ENCODE peak calls at places on chromosomes 12 and 14, in seven cellular contexts. G, D, F, P, H, Q and Z are unnamed samples. For H3K36me3, the result is how much of the 10 kb centered on the place peaks cover.

GRCh38 chr12:127548123-127548553 is 718.8 kb upstream of the TMEM132C start:
- DNase-seq in G (no peak), D (no peak), F (no peak), P (no peak), H (no peak), Q (no peak), Z (no peak)

GRCh38 chr12:71589478-71589881 is 74.2 kb downstream of the ZFC3H1 start:
- DNase-seq in G (no peak), D (no peak), F (no peak), P (no peak), H (no peak), Q (no peak), Z (no peak)

GRCh38 chr14:65211341-65211987 is 109.1 kb upstream of the MAX start:
- DNase-seq in G (no peak), D (no peak), F (no peak), P (no peak), H (no peak), Q (no peak), Z (no peak)

GRCh38 chr12:94839347-94839746 is 164.2 kb downstream of the NDUFA12 start:
- DNase-seq in G (no peak), D (no peak), F (no peak), P (no peak), H (no peak), Q (no peak), Z (no peak)

GRCh38 chr14:105589161-105589925 is 63.0 kb downstream of the TMEM121 start:
- DNase-seq in G (no peak), D (no peak), F (no peak), P (no peak), H (no peak), Q (no peak), Z (no peak)

GRCh38 chr14:99185436-99186068 is 86.4 kb downstream of the BCL11B start:
- DNase-seq in G (no peak), D (no peak), F (no peak), P (no peak), H (no peak), Q (no peak), Z (no peak)

GRCh38 chr14:86540636-86541247 is 1010.8 kb downstream of the FLRT2 start:
- DNase-seq in G (no peak), D (no peak), F (no peak), P (no peak), H (no peak), Q (no peak), Z (no peak)

GRCh38 chr14:102046337-102047278 is 40.2 kb downstream of the HSP90AA1 start:
- DNase-seq in G (peak), D (peak), F (peak), P (peak), H (no peak), Q (no peak), Z (peak)

GRCh38 chr12:44972746-44973421 is 78.0 kb downstream of the DBX2 start:
- DNase-seq in G (peak), D (no peak), F (no peak), P (no peak), H (no peak), Q (no peak), Z (peak)

GRCh38 chr12:102144221-102144620 is 24.2 kb downstream of the PARPBP start:
- DNase-seq in G (no peak), D (no peak), F (no peak), P (no peak), H (no peak), Q (no peak), Z (no peak)
- H3K36me3 ChIP-seq in G (under half), D (under half), F (under half), P (under half), H (under half), Q (under half), Z (under half)

GRCh38 chr14:20807304-20807956 is 4.8 kb upstream of the RNASE1 start:
- DNase-seq in G (no peak), D (no peak), F (no peak), P (no peak), H (no peak), Q (no peak), Z (no peak)

GRCh38 chr14:20811994-20812393 is 9.3 kb upstream of the RNASE1 start:
- DNase-seq in G (no peak), D (no peak), F (no peak), P (no peak), H (no peak), Q (no peak), Z (peak)

GRCh38 chr14:20808084-20808483 is 5.4 kb upstream of the RNASE1 start:
- DNase-seq in G (no peak), D (no peak), F (no peak), P (no peak), H (no peak), Q (no peak), Z (no peak)

GRCh38 chr14:20812576-20812975 is 9.9 kb upstream of the RNASE1 start:
- DNase-seq in G (no peak), D (no peak), F (no peak), P (no peak), H (no peak), Q (no peak), Z (no peak)

GRCh38 chr14:20809917-20810316 is 7.3 kb upstream of the RNASE1 start:
- DNase-seq in G (no peak), D (no peak), F (no peak), P (no peak), H (no peak), Q (no peak), Z (no peak)
- H3K36me3 ChIP-seq in G (under half), D (under half), F (under half), P (under half), H (under half), Q (under half), Z (under half)

DNA sequence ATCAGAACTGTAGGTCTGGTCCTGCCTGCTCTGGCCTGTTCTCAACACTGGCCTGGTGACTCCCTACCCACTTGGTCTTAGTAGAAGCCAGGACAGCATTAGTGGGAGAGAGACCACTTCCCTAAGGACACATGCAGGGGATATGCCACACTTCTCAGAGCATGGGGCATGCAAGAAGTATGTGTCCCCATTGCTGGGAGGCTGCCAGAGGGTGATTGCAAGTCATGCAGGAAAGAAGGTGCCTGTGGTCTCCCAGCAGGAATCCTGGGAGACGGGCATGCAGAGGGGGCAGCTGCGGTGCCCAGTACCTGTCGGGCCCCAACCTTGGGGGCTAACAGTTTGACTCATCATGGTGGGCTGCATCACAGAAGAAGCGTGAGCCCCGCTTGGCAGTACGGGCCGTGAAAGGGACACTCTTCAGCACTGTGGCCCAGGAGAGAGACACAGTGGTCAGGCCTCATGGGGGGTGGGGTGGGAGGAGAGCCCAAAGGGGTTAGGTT is 23.0 kb downstream of the PRPF40B start:
- DNase-seq in G (no peak), D (no peak), F (no peak), P (no peak), H (no peak), Q (no peak), Z (no peak)
- H3K36me3 ChIP-seq in G (half or more), D (under half), F (under half), P (half or more), H (under half), Q (under half), Z (under half)

DNA sequence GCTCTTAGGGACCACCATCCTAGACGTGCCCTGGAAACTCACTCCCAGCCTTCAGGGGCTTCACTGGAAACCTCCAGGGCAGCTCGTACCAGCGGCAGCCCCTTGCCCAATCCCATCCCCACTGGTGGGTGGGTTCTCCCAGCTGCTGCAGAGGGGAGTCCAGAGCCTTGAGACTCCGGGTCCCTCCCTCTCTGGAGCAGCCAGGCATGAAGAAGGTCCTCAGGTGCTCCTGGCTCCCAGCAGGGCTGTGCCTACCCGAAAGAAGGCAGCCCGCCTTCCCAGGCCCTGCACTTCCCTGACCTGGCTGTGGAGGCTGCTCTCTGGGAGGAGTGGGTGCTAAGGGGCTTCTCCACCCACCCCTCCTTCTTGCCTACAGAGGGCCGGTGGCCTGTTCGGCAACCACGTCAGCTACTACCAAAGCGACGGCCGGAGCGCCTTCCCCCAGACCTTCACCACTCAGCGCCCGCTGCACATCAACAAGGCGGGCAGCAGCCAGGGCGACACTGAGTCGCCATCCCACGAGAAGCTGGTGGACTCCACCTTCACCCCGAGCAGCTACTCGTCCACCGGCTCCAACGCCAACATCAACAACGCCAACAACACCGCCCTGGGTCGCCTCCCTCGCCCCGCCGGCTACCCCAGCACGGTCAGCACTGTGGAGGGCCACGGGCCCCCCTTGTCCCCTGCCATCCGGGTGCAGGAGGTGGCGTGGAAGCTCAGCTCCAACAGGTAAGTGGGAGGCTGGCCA is 115.5 kb upstream of the FKBP4 start:
- DNase-seq in G (no peak), D (no peak), F (no peak), P (no peak), H (no peak), Q (no peak), Z (no peak)
- H3K36me3 ChIP-seq in G (under half), D (under half), F (under half), P (half or more), H (under half), Q (under half), Z (under half)

DNA sequence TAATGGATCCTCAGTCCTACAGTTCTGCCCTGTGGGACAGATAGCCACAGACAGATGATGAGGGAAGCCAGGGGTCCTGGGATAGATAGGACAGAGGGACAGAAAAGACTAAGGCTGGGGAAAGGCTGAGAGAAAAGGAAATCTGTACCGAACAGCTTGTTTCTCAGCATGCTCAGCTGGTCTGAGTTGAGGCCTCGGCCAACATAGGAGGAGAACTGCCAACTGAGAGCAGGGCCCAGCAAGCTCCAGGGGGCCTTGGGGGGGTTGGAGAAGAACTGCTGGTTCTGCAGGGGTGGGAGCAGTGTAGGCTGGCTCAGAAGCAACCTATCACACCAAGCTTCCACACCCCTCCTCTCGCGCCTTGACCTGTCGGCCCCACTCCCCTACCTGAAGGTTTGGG is 10.1 kb downstream of the IL23A start:
- DNase-seq in G (no peak), D (no peak), F (no peak), P (no peak), H (no peak), Q (no peak), Z (no peak)
- H3K36me3 ChIP-seq in G (half or more), D (under half), F (under half), P (half or more), H (half or more), Q (half or more), Z (under half)

GRCh38 chr14:71730471-71730870 is 201.8 kb upstream of the RGS6 start:
- DNase-seq in G (no peak), D (no peak), F (no peak), P (no peak), H (no peak), Q (no peak), Z (no peak)
- H3K36me3 ChIP-seq in G (under half), D (under half), F (under half), P (under half), H (half or more), Q (under half), Z (under half)

DNA sequence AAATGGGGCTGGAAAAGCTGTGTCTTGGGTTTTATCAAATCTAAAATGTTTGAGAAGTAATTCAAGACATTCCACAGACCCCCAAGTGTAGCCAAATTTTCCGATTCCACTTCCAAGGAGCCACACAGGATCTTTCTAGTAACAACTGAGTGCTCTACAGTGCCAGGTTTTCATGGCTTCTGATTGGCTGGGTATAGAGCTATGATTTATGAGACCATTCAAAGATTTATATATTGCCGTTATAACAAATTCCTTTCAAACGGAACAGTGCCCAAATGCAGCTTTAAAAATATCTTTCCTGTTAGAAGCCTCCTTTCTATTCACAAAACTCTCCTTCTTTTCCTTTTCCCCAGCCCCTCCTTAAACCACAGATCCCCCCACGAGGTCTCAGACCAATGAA is 466.9 kb downstream of the MED13L start:
- DNase-seq in G (no peak), D (no peak), F (no peak), P (no peak), H (no peak), Q (no peak), Z (no peak)
- H3K36me3 ChIP-seq in G (under half), D (under half), F (under half), P (under half), H (under half), Q (under half), Z (under half)

DNA sequence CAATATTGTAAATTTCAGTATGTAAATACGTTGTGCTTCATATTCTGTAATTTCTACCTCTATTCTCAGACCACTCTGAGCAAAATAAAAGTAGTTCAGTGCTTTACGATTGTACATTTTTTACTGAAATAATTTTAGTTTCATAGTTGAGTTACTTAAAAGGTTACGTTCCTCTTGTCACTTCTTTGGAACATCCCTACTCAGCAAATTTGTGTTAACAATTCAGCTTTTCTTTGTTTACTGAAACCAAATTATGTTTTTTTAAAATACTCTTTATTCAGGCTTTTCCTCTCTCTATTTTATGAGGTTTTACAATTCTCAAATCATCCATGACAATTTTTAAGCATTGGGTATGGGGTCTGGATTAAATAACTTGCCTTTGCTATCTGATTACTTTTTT is 25.8 kb downstream of the CPSF6 start:
- DNase-seq in G (no peak), D (no peak), F (no peak), P (no peak), H (no peak), Q (no peak), Z (no peak)
- H3K36me3 ChIP-seq in G (half or more), D (under half), F (under half), P (under half), H (under half), Q (under half), Z (half or more)

DNA sequence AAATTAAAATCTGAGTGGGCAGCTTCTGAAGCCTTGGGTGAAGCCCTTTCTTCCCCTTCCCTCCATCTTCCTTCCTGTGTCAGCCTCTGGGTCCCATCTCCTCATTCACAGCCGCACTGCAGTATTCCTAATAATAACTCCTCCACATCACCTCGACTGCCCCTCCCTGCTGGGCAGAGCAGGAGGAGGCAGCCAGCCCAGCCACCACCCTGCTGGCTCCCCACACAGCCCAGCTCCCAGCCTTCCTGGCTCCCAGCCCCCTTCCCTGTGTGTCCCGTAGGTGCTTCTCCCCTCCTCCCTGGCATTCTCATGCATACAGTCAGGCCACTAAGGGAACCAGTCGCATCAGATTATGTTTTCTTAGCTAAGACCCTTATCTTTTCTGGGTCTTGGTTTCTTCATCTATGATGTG is 3.7 kb downstream of the IFFO1 start:
- DNase-seq in G (no peak), D (peak), F (peak), P (peak), H (no peak), Q (no peak), Z (peak)
- H3K36me3 ChIP-seq in G (under half), D (under half), F (under half), P (under half), H (under half), Q (under half), Z (under half)